ENCODE peak calls at places on chromosomes 3 and 15, in ten cellular contexts. Y is suprapubic skin, R is OCI-LY7, Z is coronary artery, Q is stomach, I is ovary, C is thoracic aorta, H is A549, L is prostate gland, K is uterus. G is an unnamed sample.
A peak's percentile ranks its signal among the peaks of the same experiment; 100 is the strongest.

GRCh38 chr15:96351801-96352593 is 21.5 kb downstream of the NR2F2 start:
- DNase-seq in Y (no peak), R (no peak), Z (peak; percentile 86), Q (peak; percentile 87), I (peak; percentile 77), C (no peak), H (no peak), L (no peak), K (peak; percentile 67), G (no peak)

GRCh38 chr15:64845183-64845611 is 3.5 kb downstream of the PLEKHO2 start:
- DNase-seq in Y (no peak), R (peak; percentile 28), Z (peak; percentile 80), Q (no peak), I (peak; percentile 57), C (no peak), H (no peak), L (no peak), K (no peak), G (no peak)

GRCh38 chr3:58122936-58123700 is 87.7 kb downstream of the DNASE1L3 start:
- DNase-seq in Y (no peak), R (no peak), Z (no peak), Q (no peak), I (no peak), C (no peak), H (no peak), L (no peak), K (no peak), G (no peak)

GRCh38 chr3:31213869-31214486 is 318.7 kb upstream of the STT3B start:
- DNase-seq in Y (no peak), R (peak; percentile 79), Z (no peak), Q (no peak), I (no peak), C (no peak), H (no peak), L (no peak), K (no peak), G (no peak)

GRCh38 chr15:77144492-77145070 is 73.7 kb upstream of the TSPAN3 start:
- DNase-seq in Y (no peak), R (no peak), Z (no peak), Q (no peak), I (no peak), C (no peak), H (no peak), L (no peak), K (no peak), G (no peak)

GRCh38 chr3:130300888-130301287 is 44.6 kb upstream of the COL6A5 start:
- DNase-seq in Y (no peak), R (no peak), Z (no peak), Q (no peak), I (no peak), C (no peak), H (no peak), L (no peak), K (no peak), G (no peak)

GRCh38 chr3:26104856-26105255 is 315.0 kb downstream of the OXSM start:
- DNase-seq in Y (no peak), R (peak; percentile 17), Z (no peak), Q (no peak), I (no peak), C (no peak), H (no peak), L (no peak), K (no peak), G (no peak)

GRCh38 chr3:55327131-55327920 is 159.8 kb downstream of the WNT5A start:
- DNase-seq in Y (no peak), R (no peak), Z (no peak), Q (no peak), I (no peak), C (no peak), H (no peak), L (no peak), K (no peak), G (no peak)

GRCh38 chr3:127820221-127820870 is 2.0 kb downstream of the MGLL start:
- DNase-seq in Y (no peak), R (no peak), Z (no peak), Q (no peak), I (no peak), C (no peak), H (no peak), L (no peak), K (no peak), G (no peak)

GRCh38 chr3:54641226-54642014 is 286.4 kb downstream of the LRTM1 start:
- DNase-seq in Y (no peak), R (no peak), Z (no peak), Q (no peak), I (no peak), C (no peak), H (no peak), L (no peak), K (no peak), G (no peak)

GRCh38 chr15:48242015-48242414 is 35.9 kb downstream of the SLC12A1 start:
- DNase-seq in Y (no peak), R (no peak), Z (no peak), Q (no peak), I (no peak), C (no peak), H (no peak), L (no peak), K (no peak), G (no peak)

GRCh38 chr3:148991219-148992026 is at the start of gene GYG1:
- DNase-seq in Y (peak; percentile 88), R (peak; percentile 88), Z (peak; percentile 89), Q (peak; percentile 85), I (peak; percentile 87), C (peak; percentile 45), H (peak; percentile 82), L (peak; percentile 70), K (peak; percentile 81), G (peak; percentile 81)

GRCh38 chr3:178537123-178537754 is 1.0 kb downstream of the KCNMB2 start:
- DNase-seq in Y (no peak), R (no peak), Z (no peak), Q (no peak), I (no peak), C (no peak), H (no peak), L (no peak), K (no peak), G (no peak)

GRCh38 chr3:182485306-182485705 is 308.0 kb upstream of the ATP11B start:
- DNase-seq in Y (no peak), R (no peak), Z (no peak), Q (no peak), I (no peak), C (no peak), H (no peak), L (no peak), K (no peak), G (no peak)

GRCh38 chr3:87634426-87634825 is 358.0 kb upstream of the POU1F1 start:
- DNase-seq in Y (no peak), R (no peak), Z (no peak), Q (no peak), I (no peak), C (no peak), H (no peak), L (no peak), K (no peak), G (no peak)

GRCh38 chr3:112424394-112424793 is 74.9 kb downstream of the BTLA start:
- DNase-seq in Y (no peak), R (no peak), Z (no peak), Q (no peak), I (no peak), C (no peak), H (no peak), L (no peak), K (no peak), G (no peak)

GRCh38 chr15:98671060-98672008 is 23.0 kb downstream of the IGF1R start:
- DNase-seq in Y (no peak), R (no peak), Z (no peak), Q (no peak), I (no peak), C (no peak), H (no peak), L (no peak), K (no peak), G (no peak)
- H3K27ac ChIP-seq in Y (peak overlapping the region; percentile 9), R (no peak overlapping the region), Z (peak overlapping the region; percentile 78), Q (peak overlapping the region; percentile 75), I (peak overlapping the region; percentile 56), C (peak overlapping the region; percentile 86), H (no peak overlapping the region), L (no peak overlapping the region), K (peak overlapping the region; percentile 39), G (peak overlapping the region; percentile 52)

GRCh38 chr3:14430706-14431470 is 28.5 kb downstream of the SLC6A6 start:
- DNase-seq in Y (no peak), R (no peak), Z (no peak), Q (no peak), I (no peak), C (no peak), H (no peak), L (no peak), K (no peak), G (no peak)
- H3K4me3 ChIP-seq in Y (no peak overlapping the region), R (peak overlapping the region; percentile 57), Z (no peak overlapping the region), Q (peak overlapping the region; percentile 7), I (no peak overlapping the region), C (no peak overlapping the region), H (no peak overlapping the region), L (no peak overlapping the region), K (no peak overlapping the region), G (no peak overlapping the region)

DNA sequence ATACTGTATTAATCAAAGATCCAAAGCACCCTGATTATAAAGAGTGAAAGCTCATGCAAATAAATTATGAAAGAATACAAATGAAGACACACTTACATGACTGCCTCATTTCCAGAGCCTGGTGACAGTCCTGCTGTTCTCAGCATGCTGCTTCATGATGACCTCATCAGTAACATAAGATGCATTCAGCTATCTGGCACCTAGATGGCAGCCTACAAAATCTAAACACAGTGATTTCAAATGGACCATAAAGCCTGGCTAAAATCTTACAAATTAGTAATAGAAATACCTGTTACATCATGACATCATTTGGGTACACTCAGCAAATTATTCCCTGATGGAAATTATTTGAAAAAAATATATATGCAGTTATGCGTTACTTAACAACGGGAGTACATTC is 207.0 kb downstream of the EPHA3 start:
- DNase-seq in Y (no peak), R (peak; percentile 3), Z (no peak), Q (no peak), I (no peak), C (no peak), H (no peak), L (no peak), K (no peak), G (no peak)
- TF ChIP-seq CTCF in Y (no peak), R (peak; percentile 45), Z (no peak), Q (no peak), I (no peak), C (no peak), H (no peak), L (no peak), K (no peak), G (no peak)

GRCh38 chr3:69787436-69788168 is 48.3 kb downstream of the MITF start:
- DNase-seq in Y (no peak), R (no peak), Z (no peak), Q (no peak), I (no peak), C (no peak), H (no peak), L (no peak), K (no peak), G (no peak)

GRCh38 chr3:69786854-69787253 is 47.6 kb downstream of the MITF start:
- DNase-seq in Y (no peak), R (no peak), Z (no peak), Q (no peak), I (no peak), C (no peak), H (no peak), L (no peak), K (no peak), G (no peak)

GRCh38 chr3:69791111-69791510 is 51.8 kb downstream of the MITF start:
- DNase-seq in Y (peak; percentile 90), R (no peak), Z (peak; percentile 74), Q (peak; percentile 27), I (peak; percentile 77), C (peak; percentile 31), H (no peak), L (no peak), K (peak; percentile 84), G (peak; percentile 30)

GRCh38 chr3:69791919-69792399 is 52.7 kb downstream of the MITF start:
- DNase-seq in Y (no peak), R (no peak), Z (no peak), Q (no peak), I (no peak), C (no peak), H (no peak), L (no peak), K (no peak), G (no peak)
- H3K27ac ChIP-seq in Y (peak overlapping the region; percentile 57), R (no peak overlapping the region), Z (peak overlapping the region; percentile 33), Q (no peak overlapping the region), I (peak overlapping the region; percentile 24), C (peak overlapping the region; percentile 13), H (no peak overlapping the region), L (no peak overlapping the region), K (peak overlapping the region; percentile 67), G (peak overlapping the region; percentile 66)